ENCODE peak calls at places on chromosomes 7 and 10, in six cellular contexts. One of them, this sample, is unnamed.

GRCh38 chr7:849145-849544 is 16.9 kb downstream of the SUN1 start:
- DNase-seq in adrenal gland: no peak
- DNase-seq in gastrocnemius medialis: no peak
- DNase-seq in HCT116: no peak
- DNase-seq in thyroid gland: no peak
- DNase-seq in A549: no peak
- DNase-seq in this sample: no peak

GRCh38 chr10:571643-572042 is 117.8 kb downstream of the DIP2C start:
- DNase-seq in A549: no peak
- DNase-seq in gastrocnemius medialis: no peak
- DNase-seq in adrenal gland: peak; percentile 14
- DNase-seq in HCT116: no peak
- DNase-seq in thyroid gland: no peak
- DNase-seq in this sample: no peak

GRCh38 chr10:11213156-11213555 is 195.5 kb downstream of the CELF2 start:
- DNase-seq in HCT116: no peak
- DNase-seq in gastrocnemius medialis: no peak
- DNase-seq in thyroid gland: no peak
- DNase-seq in adrenal gland: no peak
- DNase-seq in A549: no peak
- DNase-seq in this sample: no peak

GRCh38 chr7:55538538-55538937 is 33.8 kb downstream of the VOPP1 start:
- DNase-seq in thyroid gland: no peak
- DNase-seq in HCT116: no peak
- DNase-seq in gastrocnemius medialis: no peak
- DNase-seq in adrenal gland: no peak
- DNase-seq in A549: no peak
- DNase-seq in this sample: no peak

GRCh38 chr7:114630186-114630824 is 215.7 kb downstream of the FOXP2 start:
- DNase-seq in gastrocnemius medialis: no peak
- DNase-seq in HCT116: no peak
- DNase-seq in thyroid gland: no peak
- DNase-seq in A549: no peak
- DNase-seq in adrenal gland: no peak
- DNase-seq in this sample: no peak

GRCh38 chr7:101576993-101577392 is 52.1 kb downstream of the MYL10 start:
- DNase-seq in HCT116: no peak
- DNase-seq in gastrocnemius medialis: no peak
- DNase-seq in thyroid gland: no peak
- DNase-seq in A549: no peak
- DNase-seq in adrenal gland: no peak
- DNase-seq in this sample: no peak

GRCh38 chr7:136868496-136869005 is at the start of gene CHRM2:
- DNase-seq in HCT116: no peak
- DNase-seq in A549: no peak
- DNase-seq in adrenal gland: no peak
- DNase-seq in gastrocnemius medialis: no peak
- DNase-seq in thyroid gland: peak; percentile 3
- DNase-seq in this sample: no peak

GRCh38 chr10:93751832-93752231 is 5.9 kb upstream of the LGI1 start:
- DNase-seq in thyroid gland: no peak
- DNase-seq in adrenal gland: no peak
- DNase-seq in A549: peak; percentile 61
- DNase-seq in gastrocnemius medialis: no peak
- DNase-seq in HCT116: peak; percentile 34
- DNase-seq in this sample: no peak

GRCh38 chr10:58508316-58508715 is 4.4 kb upstream of the BICC1 start:
- DNase-seq in gastrocnemius medialis: no peak
- DNase-seq in adrenal gland: no peak
- DNase-seq in thyroid gland: no peak
- DNase-seq in A549: no peak
- DNase-seq in HCT116: no peak
- DNase-seq in this sample: no peak

GRCh38 chr10:36003031-36003600 is 361.0 kb upstream of the FZD8 start:
- DNase-seq in adrenal gland: no peak
- DNase-seq in A549: no peak
- DNase-seq in HCT116: no peak
- DNase-seq in gastrocnemius medialis: no peak
- DNase-seq in thyroid gland: no peak
- DNase-seq in this sample: no peak

GRCh38 chr7:36171503-36171902 is 18.4 kb downstream of the EEPD1 start:
- DNase-seq in gastrocnemius medialis: no peak
- DNase-seq in A549: no peak
- DNase-seq in thyroid gland: no peak
- DNase-seq in adrenal gland: no peak
- DNase-seq in HCT116: no peak
- DNase-seq in this sample: no peak

GRCh38 chr7:134446923-134447322 is 12.0 kb downstream of the AKR1B1 start:
- DNase-seq in HCT116: no peak
- DNase-seq in thyroid gland: no peak
- DNase-seq in adrenal gland: no peak
- DNase-seq in gastrocnemius medialis: no peak
- DNase-seq in A549: no peak
- DNase-seq in this sample: no peak
- H3K4me3 ChIP-seq in HCT116: no peak overlapping the region
- H3K4me3 ChIP-seq in thyroid gland: no peak overlapping the region
- H3K4me3 ChIP-seq in adrenal gland: no peak overlapping the region
- H3K4me3 ChIP-seq in gastrocnemius medialis: no peak overlapping the region
- H3K4me3 ChIP-seq in A549: no peak overlapping the region
- H3K4me3 ChIP-seq in this sample: no peak overlapping the region

GRCh38 chr10:29317027-29317420 is 28.2 kb downstream of the LYZL1 start:
- DNase-seq in HCT116: no peak
- DNase-seq in gastrocnemius medialis: no peak
- DNase-seq in A549: no peak
- DNase-seq in adrenal gland: no peak
- DNase-seq in thyroid gland: no peak
- DNase-seq in this sample: no peak

GRCh38 chr10:29316308-29317026 is 27.6 kb downstream of the LYZL1 start:
- DNase-seq in A549: no peak
- DNase-seq in HCT116: no peak
- DNase-seq in gastrocnemius medialis: no peak
- DNase-seq in thyroid gland: no peak
- DNase-seq in adrenal gland: no peak
- DNase-seq in this sample: no peak

GRCh38 chr10:29315814-29316213 is 26.9 kb downstream of the LYZL1 start:
- DNase-seq in adrenal gland: no peak
- DNase-seq in HCT116: no peak
- DNase-seq in A549: no peak
- DNase-seq in thyroid gland: no peak
- DNase-seq in gastrocnemius medialis: no peak
- DNase-seq in this sample: no peak

GRCh38 chr10:29319205-29319781 is 30.4 kb downstream of the LYZL1 start:
- DNase-seq in HCT116: no peak
- DNase-seq in gastrocnemius medialis: no peak
- DNase-seq in A549: no peak
- DNase-seq in thyroid gland: no peak
- DNase-seq in adrenal gland: no peak
- DNase-seq in this sample: no peak

DNA sequence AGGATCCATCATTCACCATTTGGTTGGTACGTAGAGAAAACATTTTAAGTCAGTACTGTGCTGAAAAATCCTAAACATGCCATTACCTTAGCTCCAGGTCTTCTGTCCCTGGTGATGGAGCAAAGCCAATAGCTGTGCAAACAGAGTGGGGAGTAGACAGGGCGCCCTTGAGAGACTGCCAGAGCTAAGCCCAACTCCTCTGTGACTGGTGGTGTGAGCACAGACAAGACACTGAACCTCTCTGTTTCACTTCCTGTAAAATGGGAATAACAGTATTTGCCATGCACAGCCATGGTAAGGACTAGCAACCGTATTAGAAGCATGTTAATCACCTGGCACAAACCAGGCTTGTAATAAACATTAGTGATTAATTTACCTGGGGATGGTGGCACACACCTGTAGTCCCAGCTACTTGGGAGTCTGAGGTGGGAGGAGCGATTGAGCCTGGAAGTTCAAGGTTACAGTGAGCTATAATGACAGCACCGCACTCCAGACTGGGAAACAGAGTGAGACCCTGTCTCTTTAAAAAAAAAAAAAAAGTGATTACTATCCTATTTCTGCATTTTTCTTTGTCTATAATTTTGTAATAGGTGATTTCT is 28.7 kb downstream of the LYZL1 start:
- DNase-seq in A549: no peak
- DNase-seq in adrenal gland: no peak
- DNase-seq in gastrocnemius medialis: no peak
- DNase-seq in thyroid gland: peak; percentile 68
- DNase-seq in HCT116: no peak
- DNase-seq in this sample: no peak
- TF ChIP-seq POLR2A in A549: no peak
- TF ChIP-seq POLR2A in adrenal gland: no peak
- TF ChIP-seq POLR2A in gastrocnemius medialis: no peak
- TF ChIP-seq POLR2A in thyroid gland: no peak
- TF ChIP-seq POLR2A in HCT116: no peak
- TF ChIP-seq POLR2A in this sample: no peak

DNA sequence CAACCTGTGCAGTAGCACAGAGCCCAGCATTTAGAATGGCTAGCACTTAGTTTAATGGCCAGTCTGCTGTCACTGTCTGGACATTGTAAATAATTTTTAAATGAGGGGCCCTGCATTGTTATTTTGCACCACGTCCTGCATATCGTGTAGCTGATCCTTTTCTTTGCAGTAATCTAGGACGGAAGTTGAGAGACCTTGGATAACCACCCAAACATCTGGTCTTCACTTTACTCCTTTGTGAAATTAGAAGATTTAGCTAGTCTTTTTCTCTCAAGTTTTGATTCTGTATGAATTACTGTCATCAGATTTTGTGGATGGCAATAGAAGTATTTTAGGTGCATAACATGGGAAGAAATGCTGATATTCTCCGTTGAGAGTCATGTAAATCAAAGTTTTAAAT is 1.9 kb downstream of the MIOS start:
- DNase-seq in adrenal gland: no peak
- DNase-seq in thyroid gland: no peak
- DNase-seq in HCT116: no peak
- DNase-seq in gastrocnemius medialis: no peak
- DNase-seq in A549: no peak
- DNase-seq in this sample: no peak
- H3K4me1 ChIP-seq in adrenal gland: peaks cover 8% of the 10 kb centered on the region
- H3K4me1 ChIP-seq in thyroid gland: peaks cover 31% of the 10 kb centered on the region
- H3K4me1 ChIP-seq in HCT116: peaks cover 24% of the 10 kb centered on the region
- H3K4me1 ChIP-seq in gastrocnemius medialis: peaks cover 33% of the 10 kb centered on the region
- H3K4me1 ChIP-seq in A549: peaks cover 37% of the 10 kb centered on the region
- H3K4me1 ChIP-seq in this sample: peaks cover 9% of the 10 kb centered on the region

GRCh38 chr7:92809397-92810241 is 26.8 kb downstream of the CDK6 start:
- DNase-seq in HCT116: peak; percentile 76
- DNase-seq in gastrocnemius medialis: peak; percentile 14
- DNase-seq in A549: peak; percentile 74
- DNase-seq in thyroid gland: peak; percentile 58
- DNase-seq in adrenal gland: peak; percentile 94
- DNase-seq in this sample: peak; percentile 29
- H3K4me3 ChIP-seq in HCT116: no peak overlapping the region
- H3K4me3 ChIP-seq in gastrocnemius medialis: no peak overlapping the region
- H3K4me3 ChIP-seq in A549: peak overlapping the region; percentile 6
- H3K4me3 ChIP-seq in thyroid gland: no peak overlapping the region
- H3K4me3 ChIP-seq in adrenal gland: no peak overlapping the region
- H3K4me3 ChIP-seq in this sample: no peak overlapping the region

DNA sequence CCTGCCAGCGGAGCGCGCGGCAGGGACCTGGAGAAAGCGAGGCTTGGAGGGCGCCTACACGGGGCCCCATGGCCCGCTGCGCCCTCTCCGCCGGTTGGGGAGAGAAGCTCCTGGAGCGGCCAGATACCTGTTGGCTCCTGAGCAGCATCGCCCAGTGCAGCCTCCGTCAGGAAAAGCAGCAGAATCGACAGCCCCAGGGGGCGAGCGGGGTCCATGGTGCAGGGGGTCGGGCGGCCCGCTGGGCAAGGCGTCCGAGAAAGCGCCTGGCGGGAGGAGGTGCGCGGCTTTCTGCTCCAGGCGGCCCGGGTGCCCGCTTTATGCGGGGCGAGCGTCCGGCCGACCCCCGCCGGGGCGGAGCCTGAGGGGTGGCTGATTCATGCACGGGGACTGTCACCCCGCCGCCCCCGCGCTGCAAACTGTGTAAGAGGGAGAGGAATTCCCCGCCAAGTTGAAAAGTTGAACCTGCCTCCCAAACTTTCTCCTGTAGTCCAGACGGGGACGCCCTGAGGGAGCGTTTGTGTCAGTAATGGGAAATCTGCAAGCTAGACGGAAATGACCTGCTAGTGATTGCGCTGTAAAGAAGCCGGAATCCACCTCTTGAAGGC is at the start of gene TFPI2:
- DNase-seq in A549: peak; percentile 77
- DNase-seq in adrenal gland: peak; percentile 65
- DNase-seq in thyroid gland: no peak
- DNase-seq in HCT116: no peak
- DNase-seq in gastrocnemius medialis: no peak
- DNase-seq in this sample: peak; percentile 64
- TF ChIP-seq POLR2A in A549: peak; percentile 92
- TF ChIP-seq POLR2A in adrenal gland: no peak
- TF ChIP-seq POLR2A in thyroid gland: no peak
- TF ChIP-seq POLR2A in HCT116: no peak
- TF ChIP-seq POLR2A in gastrocnemius medialis: peak; percentile 27
- TF ChIP-seq POLR2A in this sample: no peak

DNA sequence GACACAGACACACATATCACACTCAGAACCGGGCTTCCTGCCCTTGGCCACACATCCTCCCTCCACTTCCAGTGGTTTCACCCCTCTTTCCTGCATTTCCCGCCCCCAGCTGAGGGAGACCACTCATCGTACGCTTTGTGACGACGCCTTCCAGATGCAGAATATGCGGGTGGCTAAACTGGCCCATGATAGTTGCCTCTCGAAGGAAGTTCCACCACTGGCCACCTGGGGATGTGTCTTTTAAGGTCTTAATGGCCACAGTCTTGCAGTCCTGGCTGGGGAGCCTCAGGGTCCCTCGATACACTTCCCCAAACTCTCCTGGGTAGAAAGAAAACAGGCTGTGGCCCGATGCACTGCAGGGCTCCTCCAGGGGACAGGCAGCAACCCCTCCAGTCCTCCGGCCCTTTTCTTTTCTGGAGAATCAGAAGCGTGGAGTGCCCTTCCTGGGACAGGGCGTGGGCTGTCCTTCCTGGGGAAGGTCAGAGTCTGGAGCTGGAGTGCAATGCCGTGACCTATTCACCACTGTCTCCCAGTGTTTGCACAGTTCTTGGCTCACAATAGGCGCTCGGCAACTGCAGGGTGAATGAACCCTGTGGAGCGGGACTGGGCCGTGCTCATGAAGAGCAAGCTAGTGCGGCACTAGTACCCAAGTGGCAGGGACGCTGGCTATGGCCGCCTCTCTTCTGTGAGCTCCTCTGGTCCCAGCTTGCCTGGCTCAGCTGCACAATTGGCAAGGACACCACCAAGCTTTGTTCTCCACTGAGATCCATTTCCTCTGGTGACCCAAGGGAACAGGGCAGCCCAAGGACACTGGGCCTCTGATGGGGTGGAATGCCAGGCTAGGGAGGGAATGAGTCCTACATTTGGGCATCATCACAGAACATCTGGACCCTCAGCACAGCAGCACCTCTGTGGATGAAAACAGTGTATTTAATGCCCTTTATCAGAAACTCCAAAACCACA is 13.2 kb downstream of the EPHA1 start:
- DNase-seq in thyroid gland: no peak
- DNase-seq in A549: no peak
- DNase-seq in gastrocnemius medialis: no peak
- DNase-seq in HCT116: no peak
- DNase-seq in adrenal gland: no peak
- DNase-seq in this sample: no peak
- H3K4me1 ChIP-seq in thyroid gland: peaks cover 30% of the 10 kb centered on the region
- H3K4me1 ChIP-seq in A549: peaks cover 13% of the 10 kb centered on the region
- H3K4me1 ChIP-seq in gastrocnemius medialis: peaks cover 16% of the 10 kb centered on the region
- H3K4me1 ChIP-seq in HCT116: no peaks in the 10 kb centered on the region
- H3K4me1 ChIP-seq in adrenal gland: peaks cover 11% of the 10 kb centered on the region
- H3K4me1 ChIP-seq in this sample: peaks cover 23% of the 10 kb centered on the region

GRCh38 chr7:129169705-129170319 is 18.6 kb upstream of the SMO start:
- DNase-seq in thyroid gland: no peak
- DNase-seq in A549: no peak
- DNase-seq in gastrocnemius medialis: no peak
- DNase-seq in HCT116: no peak
- DNase-seq in adrenal gland: no peak
- DNase-seq in this sample: no peak
- H3K4me3 ChIP-seq in thyroid gland: no peak overlapping the region
- H3K4me3 ChIP-seq in A549: no peak overlapping the region
- H3K4me3 ChIP-seq in gastrocnemius medialis: peak overlapping the region; percentile 44
- H3K4me3 ChIP-seq in HCT116: no peak overlapping the region
- H3K4me3 ChIP-seq in adrenal gland: peak overlapping the region; percentile 15
- H3K4me3 ChIP-seq in this sample: peak overlapping the region; percentile 21

This sample was measured in uterus.